ENCODE peak calls at places on chromosomes 3 and 15, in nine cellular contexts. X is Peyer's patch, J is colonic mucosa, R is keratinocyte, M is tibial nerve, E is transverse colon, G is IMR-90, U is thoracic aorta, P is breast epithelium. S is an unnamed sample.

GRCh38 chr15:73952913-73953750 is 26.9 kb downstream of the LOXL1 start:
- DNase-seq in X (no peak), J (no peak), R (no peak), M (no peak), E (no peak), G (no peak), U (no peak), P (no peak), S (no peak)

GRCh38 chr15:58639002-58639756 is 110.3 kb downstream of the ADAM10 start:
- DNase-seq in X (no peak), J (no peak), R (no peak), M (no peak), E (no peak), G (no peak), U (no peak), P (no peak), S (no peak)

GRCh38 chr3:110314512-110315114 is 757.0 kb upstream of the NECTIN3 start:
- DNase-seq in X (peak), J (peak), R (peak), M (peak), E (peak), G (peak), U (no peak), P (no peak), S (no peak)

GRCh38 chr3:43762486-43762885 is 71.7 kb downstream of the ABHD5 start:
- DNase-seq in X (no peak), J (no peak), R (no peak), M (no peak), E (no peak), G (no peak), U (no peak), P (no peak), S (no peak)

GRCh38 chr15:40295870-40296560 is 11.7 kb downstream of the PLCB2 start:
- DNase-seq in X (no peak), J (no peak), R (no peak), M (no peak), E (no peak), G (no peak), U (no peak), P (no peak), S (no peak)

GRCh38 chr15:89836255-89837133 is 21.8 kb upstream of the ANPEP start:
- DNase-seq in X (no peak), J (no peak), R (peak), M (no peak), E (no peak), G (peak), U (no peak), P (peak), S (no peak)

GRCh38 chr3:123424999-123425386 is 23.9 kb downstream of the ADCY5 start:
- DNase-seq in X (no peak), J (no peak), R (no peak), M (no peak), E (no peak), G (no peak), U (no peak), P (no peak), S (no peak)

GRCh38 chr15:38041576-38041975 is 107.1 kb downstream of the TMCO5A start:
- DNase-seq in X (no peak), J (no peak), R (no peak), M (no peak), E (no peak), G (peak), U (no peak), P (no peak), S (no peak)

GRCh38 chr15:101258238-101259144 is 6.6 kb upstream of the CHSY1 start:
- DNase-seq in X (peak), J (peak), R (no peak), M (peak), E (peak), G (peak), U (no peak), P (no peak), S (no peak)

GRCh38 chr3:49536875-49537533 is 17.3 kb upstream of the BSN start:
- DNase-seq in X (no peak), J (no peak), R (no peak), M (no peak), E (no peak), G (no peak), U (no peak), P (no peak), S (no peak)

GRCh38 chr15:36370051-36370734 is 209.2 kb upstream of the CDIN1 start:
- DNase-seq in X (no peak), J (no peak), R (no peak), M (no peak), E (no peak), G (no peak), U (no peak), P (no peak), S (no peak)
- H3K27ac ChIP-seq in X (no peak), J (no peak), R (peak), M (no peak), E (no peak), G (peak), U (no peak), P (no peak), S (no peak)

DNA sequence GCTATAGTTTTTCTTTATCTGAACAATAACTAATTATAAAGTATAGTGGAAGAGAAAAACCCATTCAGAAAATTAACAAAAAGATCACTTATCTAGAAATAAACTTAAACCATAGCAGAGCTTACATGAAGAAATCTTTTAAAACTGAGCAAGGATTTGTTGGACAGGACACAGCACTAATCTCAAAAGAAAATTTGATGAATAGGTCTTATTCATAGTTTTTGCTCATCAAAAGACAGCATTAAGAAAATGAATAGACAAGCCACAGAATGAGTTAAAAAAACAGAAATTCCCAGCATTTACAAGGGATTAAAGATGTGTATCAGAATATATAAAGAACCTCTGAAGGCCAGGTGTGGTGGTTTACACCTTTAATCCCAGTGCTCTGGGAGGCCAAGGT is 29.5 kb downstream of the PIK3CA start:
- DNase-seq in X (no peak), J (no peak), R (no peak), M (no peak), E (no peak), G (no peak), U (no peak), P (no peak), S (no peak)
- TF ChIP-seq CTCF in X (no peak), J (no peak), R (no peak), M (no peak), E (no peak), G (no peak), U (no peak), P (no peak), S (no peak)

DNA sequence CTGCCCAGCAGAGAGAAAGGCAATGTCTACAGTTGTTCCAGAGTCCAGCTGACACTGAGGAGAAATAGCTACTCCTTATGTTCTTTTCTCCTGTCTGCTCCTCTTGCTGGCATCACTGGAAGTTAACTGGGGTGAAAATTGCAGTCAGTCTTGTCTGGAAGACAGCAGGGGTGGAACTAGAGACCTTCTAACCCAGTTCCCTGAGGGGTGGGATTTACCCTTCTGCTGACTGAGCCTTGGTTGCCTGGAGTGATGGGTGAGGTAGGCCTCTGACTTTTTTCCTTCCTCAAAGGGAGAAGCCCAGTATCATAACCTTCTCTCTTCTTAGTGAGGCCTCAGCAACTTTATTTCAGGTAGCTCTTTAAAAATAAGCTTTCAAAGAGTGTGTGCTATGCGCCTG is 16.2 kb downstream of the ZNF609 start:
- DNase-seq in X (no peak), J (no peak), R (no peak), M (no peak), E (no peak), G (no peak), U (no peak), P (no peak), S (no peak)
- H3K27ac ChIP-seq in X (no peak), J (no peak), R (no peak), M (no peak), E (no peak), G (no peak), U (no peak), P (no peak), S (no peak)

GRCh38 chr3:83928391-83928790 is 1030.4 kb upstream of the CADM2 start:
- DNase-seq in X (no peak), J (no peak), R (no peak), M (no peak), E (no peak), G (no peak), U (no peak), P (no peak), S (no peak)
- TF ChIP-seq CTCF in X (no peak), J (no peak), R (peak), M (no peak), E (no peak), G (no peak), U (no peak), P (no peak), S (no peak)

DNA sequence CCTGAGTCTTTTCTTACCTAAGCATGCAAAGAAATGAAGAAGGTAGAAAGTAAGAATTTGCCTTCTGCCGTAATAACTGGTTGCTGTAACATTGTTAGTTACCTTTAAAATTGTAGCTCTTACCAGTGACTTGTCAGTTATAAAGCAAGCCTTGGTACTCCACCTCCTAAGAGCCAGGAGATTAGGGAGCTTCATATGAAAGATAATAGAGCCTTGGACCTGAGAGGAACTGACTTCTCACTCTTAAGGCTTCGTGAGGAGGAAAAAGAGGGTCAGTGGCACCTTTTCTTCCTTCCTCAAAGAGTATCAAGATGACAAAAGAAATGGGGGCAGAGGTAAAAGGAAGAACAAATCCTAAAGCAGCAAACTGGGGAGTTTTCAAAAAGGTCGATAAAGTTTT is 847.2 kb upstream of the ALCAM start:
- DNase-seq in X (no peak), J (no peak), R (no peak), M (no peak), E (no peak), G (no peak), U (no peak), P (no peak), S (no peak)
- H3K27ac ChIP-seq in X (peak), J (no peak), R (no peak), M (no peak), E (peak), G (no peak), U (peak), P (no peak), S (no peak)

S was measured in left lung.